ENCODE peak calls at places on chromosomes 16 and 17, in eight cellular contexts. O is AG04449, H is fibroblast of pulmonary artery, D is ovary, U is left ventricle myocardium inferior, P is psoas muscle, K is brain microvascular endothelial cell, M is A549. Z is an unnamed sample.

GRCh38 chr16:14302399-14303181 is 231.5 kb downstream of the MRTFB start:
- DNase-seq in M (no peak), O (no peak), U (no peak), D (peak; percentile 58), H (no peak), P (peak; percentile 45), K (no peak), Z (no peak)

GRCh38 chr16:55832425-55832787 is 490 bp downstream of the CES1 start:
- DNase-seq in O (no peak), P (no peak), M (no peak), D (no peak), U (no peak), H (no peak), K (no peak), Z (no peak)

GRCh38 chr16:75053791-75054555 is 55.1 kb downstream of the ZNRF1 start:
- DNase-seq in D (no peak), H (no peak), P (peak; percentile 69), U (peak; percentile 70), M (no peak), O (no peak), K (no peak), Z (no peak)

GRCh38 chr16:74637742-74638453 is 28.8 kb downstream of the RFWD3 start:
- DNase-seq in K (no peak), O (no peak), H (no peak), P (no peak), D (no peak), U (no peak), M (no peak), Z (no peak)

GRCh38 chr17:4247981-4248388 is 15.8 kb downstream of the ANKFY1 start:
- DNase-seq in U (no peak), K (no peak), H (no peak), O (no peak), D (no peak), M (no peak), P (no peak), Z (no peak)

GRCh38 chr16:4350787-4351659 is at the start of gene PAM16:
- DNase-seq in K (peak; percentile 91), D (peak; percentile 98), H (peak; percentile 94), O (peak; percentile 47), P (peak; percentile 98), U (peak; percentile 98), M (peak; percentile 85), Z (peak; percentile 83)

GRCh38 chr17:77312061-77312684 is 171.4 kb downstream of the SEC14L1 start:
- DNase-seq in U (no peak), K (no peak), D (peak; percentile 75), O (no peak), P (no peak), M (no peak), H (no peak), Z (no peak)

GRCh38 chr16:73213761-73214480 is 166.0 kb upstream of the ZFHX3 start:
- DNase-seq in P (no peak), M (no peak), K (no peak), U (no peak), H (no peak), D (no peak), O (no peak), Z (no peak)

GRCh38 chr16:50671644-50672260 is 9.4 kb downstream of the SNX20 start:
- DNase-seq in P (no peak), M (no peak), D (no peak), H (peak; percentile 37), K (peak; percentile 47), O (no peak), U (no peak), Z (no peak)

GRCh38 chr17:33725675-33726271 is 432.7 kb upstream of the ASIC2 start:
- DNase-seq in U (peak; percentile 16), M (peak; percentile 49), D (no peak), K (peak; percentile 17), O (no peak), H (peak; percentile 34), P (peak; percentile 16), Z (no peak)

GRCh38 chr16:61897657-61898056 is 138.6 kb downstream of the CDH8 start:
- DNase-seq in U (no peak), K (no peak), P (no peak), O (no peak), H (no peak), D (no peak), M (no peak), Z (no peak)

GRCh38 chr16:81237282-81237681 is 1.2 kb upstream of the BCO1 start:
- DNase-seq in H (peak; percentile 7), O (no peak), U (peak; percentile 76), D (no peak), K (no peak), P (peak; percentile 71), M (no peak), Z (peak; percentile 56)

GRCh38 chr17:50184057-50184456 is 17.4 kb downstream of the COL1A1 start:
- DNase-seq in D (no peak), U (no peak), O (no peak), M (no peak), P (no peak), K (no peak), H (no peak), Z (no peak)

GRCh38 chr17:77363821-77364361 is 223.1 kb downstream of the SEC14L1 start:
- DNase-seq in H (peak; percentile 57), U (peak; percentile 67), D (peak; percentile 75), K (no peak), O (no peak), P (peak; percentile 65), M (no peak), Z (no peak)

GRCh38 chr17:77735341-77736206 is 222.9 kb upstream of the TNRC6C start:
- DNase-seq in D (peak; percentile 26), P (no peak), M (no peak), O (no peak), H (peak; percentile 8), K (no peak), U (peak; percentile 69), Z (no peak)

GRCh38 chr16:1990336-1991134 is 765 bp downstream of the SYNGR3 start:
- DNase-seq in P (no peak), H (no peak), D (no peak), M (no peak), U (no peak), O (no peak), K (no peak), Z (no peak)

GRCh38 chr17:50817142-50817751 is 18.1 kb upstream of the WFIKKN2 start:
- DNase-seq in P (peak; percentile 55), H (peak; percentile 31), K (no peak), D (peak; percentile 71), O (no peak), U (peak; percentile 49), M (peak; percentile 75), Z (no peak)

GRCh38 chr16:20675488-20676267 is 21.8 kb downstream of the ACSM1 start:
- DNase-seq in U (no peak), O (no peak), M (no peak), K (no peak), D (peak; percentile 38), P (no peak), H (peak; percentile 44), Z (no peak)

GRCh38 chr16:10312784-10313724 is 72.8 kb upstream of the ATF7IP2 start:
- DNase-seq in K (no peak), H (no peak), U (no peak), P (no peak), M (no peak), O (no peak), D (no peak), Z (no peak)

GRCh38 chr17:50096092-50096491 is 941 bp downstream of the PDK2 start:
- DNase-seq in O (no peak), P (no peak), K (no peak), U (no peak), H (no peak), D (peak; percentile 47), M (no peak), Z (no peak)

GRCh38 chr17:62165378-62165722 is 100.3 kb upstream of the MED13 start:
- DNase-seq in O (no peak), P (no peak), U (no peak), H (no peak), D (no peak), M (no peak), K (no peak), Z (no peak)

GRCh38 chr16:61007694-61008093 is 1028.5 kb downstream of the CDH8 start:
- DNase-seq in O (no peak), K (no peak), H (no peak), D (no peak), M (no peak), P (no peak), U (no peak), Z (no peak)

GRCh38 chr17:15452746-15453145 is 14.7 kb downstream of the CDRT4 start:
- DNase-seq in H (no peak), U (no peak), M (no peak), P (no peak), O (no peak), K (no peak), D (no peak), Z (no peak)

GRCh38 chr17:43983196-43983514 is 21.3 kb upstream of the NAGS start:
- DNase-seq in D (no peak), K (no peak), M (no peak), P (no peak), O (no peak), U (no peak), H (no peak), Z (no peak)
- H3K4me3 ChIP-seq in D (no peak overlapping the region), K (no peak overlapping the region), M (peak overlapping the region; percentile 59), P (peak overlapping the region; percentile 67), O (no peak overlapping the region), U (peak overlapping the region; percentile 68), H (no peak overlapping the region), Z (no peak overlapping the region)

GRCh38 chr16:11501583-11502138 is 85.1 kb downstream of the LITAF start:
- DNase-seq in H (no peak), U (no peak), D (no peak), K (no peak), O (no peak), P (no peak), M (no peak), Z (no peak)
- TF ChIP-seq CTCF in H (no peak), U (no peak), D (no peak), K (no peak), O (no peak), P (no peak), M (no peak), Z (no peak)

DNA sequence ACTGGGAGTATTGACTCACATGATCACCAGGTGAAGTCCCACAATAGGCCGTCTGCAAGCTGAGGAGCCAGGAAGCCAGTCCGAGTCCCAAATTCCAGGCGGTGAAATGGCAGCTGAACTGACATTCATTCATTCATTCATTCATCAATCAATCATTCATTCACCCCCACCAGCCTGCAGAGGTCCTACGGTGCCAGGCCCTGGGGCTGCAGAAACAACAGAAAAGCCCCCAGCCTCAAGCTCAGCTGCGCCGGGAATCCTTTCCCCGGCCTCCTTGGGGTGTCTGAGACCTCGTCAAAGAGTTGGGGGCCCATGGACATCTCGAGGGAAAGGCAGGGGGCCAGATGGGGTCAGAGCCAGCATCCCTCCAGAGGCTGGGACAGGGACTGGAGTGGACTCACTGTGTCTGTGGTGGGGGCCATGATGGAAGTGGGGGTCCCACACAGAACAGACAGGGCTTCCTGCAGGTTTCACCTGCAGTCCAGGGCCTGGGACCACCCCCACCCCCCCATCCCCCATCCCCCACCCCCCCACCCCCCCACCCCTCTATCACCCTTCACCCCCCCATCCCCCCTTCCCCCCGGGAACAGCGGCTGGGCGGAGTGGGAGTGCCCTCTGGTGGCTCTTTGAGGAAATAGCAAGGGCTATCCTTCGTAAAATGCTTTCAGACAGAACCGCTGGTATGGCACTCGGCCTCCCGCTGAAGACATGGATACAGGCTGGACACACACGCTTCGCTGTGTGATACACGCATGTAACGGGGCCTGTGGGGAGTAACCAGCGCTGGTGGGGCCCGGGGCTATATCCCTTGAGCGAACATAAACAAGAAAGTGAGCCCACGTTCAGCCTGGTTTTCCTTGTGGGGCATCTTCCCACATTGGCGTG is 8.5 kb upstream of the ZC3H18 start:
- DNase-seq in K (peak; percentile 44), H (peak; percentile 55), O (no peak), D (peak; percentile 51), P (peak; percentile 33), M (peak; percentile 63), U (no peak), Z (peak; percentile 20)
- H3K4me3 ChIP-seq in K (peak overlapping the region; percentile 37), H (peak overlapping the region; percentile 34), O (peak overlapping the region; percentile 45), D (peak overlapping the region; percentile 17), P (no peak overlapping the region), M (peak overlapping the region; percentile 10), U (peak overlapping the region; percentile 32), Z (peak overlapping the region; percentile 14)

GRCh38 chr16:79334127-79334526 is 266.4 kb downstream of the MAF start:
- DNase-seq in H (no peak), U (no peak), O (no peak), K (no peak), P (no peak), M (peak; percentile 4), D (no peak), Z (no peak)
- TF ChIP-seq CTCF in H (no peak), U (peak; percentile 39), O (no peak), K (peak; percentile 22), P (peak; percentile 12), M (peak; percentile 10), D (no peak), Z (no peak)